ENCODE peak calls at places on chromosomes 4 and X, in eight cellular contexts. Q is CD4-positive, alpha-beta T cell; Y is adrenal gland; X is WERI-Rb-1; B is lower leg skin; D is HFF-Myc; G is MCF 10A; E is mucosa of descending colon. I is an unnamed sample.

GRCh38 chrX:53050841-53051240 is 2.3 kb downstream of the GPR173 start:
- DNase-seq in Q (no peak), Y (no peak), X (no peak), B (no peak), D (no peak), G (no peak), E (no peak), I (no peak)

GRCh38 chr4:168076989-168077725 is 15.2 kb upstream of the ANXA10 start:
- DNase-seq in Q (no peak), Y (peak; percentile 72), X (peak; percentile 75), B (no peak), D (peak; percentile 59), G (peak; percentile 76), E (peak; percentile 76), I (no peak)

GRCh38 chr4:12924728-12925320 is 559.3 kb downstream of the RAB28 start:
- DNase-seq in Q (no peak), Y (no peak), X (no peak), B (no peak), D (no peak), G (no peak), E (no peak), I (no peak)

GRCh38 chr4:39825741-39826231 is 127.8 kb downstream of the UBE2K start:
- DNase-seq in Q (no peak), Y (peak; percentile 35), X (no peak), B (no peak), D (no peak), G (peak; percentile 48), E (no peak), I (no peak)

GRCh38 chrX:38087594-38087993 is 81.2 kb downstream of the SYTL5 start:
- DNase-seq in Q (no peak), Y (no peak), X (no peak), B (no peak), D (no peak), G (no peak), E (no peak), I (no peak)

GRCh38 chr4:56681158-56681848 is at the start of gene HOPX:
- DNase-seq in Q (peak; percentile 11), Y (no peak), X (no peak), B (peak; percentile 88), D (no peak), G (peak; percentile 64), E (peak; percentile 26), I (no peak)

GRCh38 chr4:105835177-105835576 is 60.1 kb upstream of the NPNT start:
- DNase-seq in Q (no peak), Y (no peak), X (no peak), B (no peak), D (no peak), G (no peak), E (no peak), I (no peak)

GRCh38 chr4:21041708-21042107 is 341.4 kb downstream of the PACRGL start:
- DNase-seq in Q (no peak), Y (no peak), X (no peak), B (no peak), D (no peak), G (no peak), E (no peak), I (no peak)

GRCh38 chr4:76626686-76627465 is 191.8 kb downstream of the SHROOM3 start:
- DNase-seq in Q (no peak), Y (no peak), X (no peak), B (no peak), D (no peak), G (no peak), E (no peak), I (no peak)

GRCh38 chrX:117987376-117987775 is 129.2 kb downstream of the KLHL13 start:
- DNase-seq in Q (no peak), Y (no peak), X (no peak), B (no peak), D (no peak), G (no peak), E (no peak), I (no peak)

GRCh38 chr4:123408471-123409084 is 12.0 kb downstream of the SPRY1 start:
- DNase-seq in Q (no peak), Y (no peak), X (no peak), B (no peak), D (no peak), G (no peak), E (no peak), I (no peak)

DNA sequence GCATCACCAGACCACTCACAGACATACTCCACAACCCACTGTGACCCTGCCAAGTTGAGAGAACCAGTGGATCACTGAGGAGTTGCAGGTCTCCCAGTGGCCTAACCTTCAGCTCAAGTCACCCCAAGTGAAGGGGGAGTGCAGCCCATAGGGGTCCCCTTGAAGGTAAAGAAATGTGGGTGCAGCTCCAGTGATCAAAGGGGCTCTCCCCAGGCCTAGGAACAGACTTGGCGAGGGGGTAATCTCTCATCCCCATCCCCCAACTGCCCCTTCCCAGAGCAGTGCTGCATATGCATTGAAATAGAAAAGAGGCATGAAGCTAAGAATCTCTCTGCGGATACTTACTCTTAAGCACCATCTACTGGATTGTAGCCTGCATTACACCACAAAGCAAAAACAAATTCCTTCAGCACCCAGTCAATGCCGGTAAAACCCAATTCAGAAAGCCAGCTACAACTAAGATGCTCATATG is 27.0 kb downstream of the MAGEE1 start:
- DNase-seq in Q (no peak), Y (no peak), X (no peak), B (peak; percentile 61), D (no peak), G (peak; percentile 20), E (peak; percentile 2), I (no peak)
- TF ChIP-seq CTCF in Q (peak; percentile 53), Y (peak; percentile 51), X (peak; percentile 67), B (no peak), D (peak; percentile 26), G (peak; percentile 36), E (no peak), I (peak; percentile 26)

GRCh38 chrX:47751670-47752069 is 85.0 kb upstream of the ZNF81 start:
- DNase-seq in Q (no peak), Y (peak; percentile 49), X (peak; percentile 52), B (no peak), D (no peak), G (peak; percentile 45), E (peak; percentile 56), I (no peak)
- TF ChIP-seq CTCF in Q (no peak), Y (peak; percentile 35), X (peak; percentile 63), B (no peak), D (peak; percentile 32), G (peak; percentile 51), E (no peak), I (no peak)

DNA sequence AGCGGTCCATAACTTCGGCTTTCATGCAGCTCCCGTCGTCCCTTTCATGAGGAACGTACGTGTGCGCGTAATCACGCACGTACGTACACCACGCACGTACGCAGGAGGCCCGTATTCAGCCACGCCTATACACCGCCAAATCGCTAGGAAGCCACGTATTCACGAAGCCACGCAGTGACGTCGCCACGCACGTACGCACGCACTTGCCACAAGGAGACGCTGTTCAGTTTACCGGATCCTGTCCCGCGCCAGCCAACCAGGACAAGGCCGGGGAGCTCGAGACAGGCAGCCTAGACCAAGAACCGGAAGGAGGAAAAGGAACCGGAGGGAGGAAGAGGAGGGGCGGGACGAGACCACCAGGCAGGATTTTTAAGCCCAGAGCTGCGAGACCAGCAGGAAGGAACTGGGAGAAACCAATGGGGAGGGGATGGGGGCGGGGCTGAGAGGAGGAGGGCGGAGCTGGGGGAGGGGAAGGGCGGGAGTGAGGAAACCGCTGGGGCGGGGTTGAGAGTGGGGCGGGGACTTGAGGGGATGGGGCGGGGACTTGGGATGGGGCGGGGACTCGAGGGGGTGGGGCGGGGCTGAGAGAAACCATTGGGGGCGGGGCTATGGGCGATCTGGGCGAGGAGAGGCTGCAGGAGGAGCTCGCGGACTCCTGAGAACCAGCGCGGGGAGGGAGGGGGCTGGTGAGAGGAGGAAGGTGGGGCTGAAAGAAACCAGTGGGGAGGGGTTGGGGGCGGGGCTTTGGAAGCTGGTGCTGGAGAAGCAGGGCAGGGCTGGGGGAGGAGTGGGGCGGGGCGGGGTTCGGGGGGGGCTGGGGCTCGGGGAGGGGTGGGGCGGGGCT is at the start of gene EOLA2:
- DNase-seq in Q (peak; percentile 86), Y (peak; percentile 97), X (peak; percentile 92), B (peak; percentile 99), D (peak; percentile 94), G (peak; percentile 95), E (peak; percentile 95), I (peak; percentile 96)
- TF ChIP-seq CTCF in Q (peak; percentile 34), Y (peak; percentile 70), X (peak; percentile 64), B (no peak), D (peak; percentile 60), G (peak; percentile 13), E (peak; percentile 52), I (peak; percentile 36)

DNA sequence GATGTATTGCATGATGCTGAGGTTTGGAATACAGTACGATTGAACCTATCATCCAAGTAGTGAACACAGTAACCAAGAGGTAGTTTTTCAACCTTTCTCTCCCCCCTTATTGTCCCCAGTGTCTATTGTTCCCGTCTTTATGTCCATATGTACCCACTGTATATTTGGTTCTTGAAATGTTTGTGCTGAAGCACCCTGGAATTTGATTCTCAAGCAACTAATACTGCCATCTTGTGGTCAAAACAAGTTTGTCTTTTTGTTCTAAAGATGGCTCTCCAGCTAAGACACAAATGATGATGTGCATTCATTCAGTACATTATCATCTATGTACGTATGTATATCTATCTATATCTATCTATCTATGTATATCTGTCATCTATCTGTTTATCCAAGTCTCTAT is 33.5 kb upstream of the DCX start:
- DNase-seq in Q (no peak), Y (no peak), X (no peak), B (no peak), D (peak; percentile 2), G (peak; percentile 69), E (no peak), I (no peak)
- TF ChIP-seq CTCF in Q (peak; percentile 37), Y (peak; percentile 28), X (peak; percentile 46), B (no peak), D (peak; percentile 29), G (peak; percentile 54), E (no peak), I (peak; percentile 52)

GRCh38 chrX:65994519-65995501 is 45.1 kb downstream of the VSIG4 start:
- DNase-seq in Q (no peak), Y (no peak), X (no peak), B (no peak), D (no peak), G (no peak), E (no peak), I (no peak)

GRCh38 chrX:65993915-65994460 is 45.9 kb downstream of the VSIG4 start:
- DNase-seq in Q (no peak), Y (no peak), X (no peak), B (no peak), D (no peak), G (no peak), E (no peak), I (no peak)

GRCh38 chrX:65990702-65991101 is 49.2 kb downstream of the VSIG4 start:
- DNase-seq in Q (no peak), Y (no peak), X (no peak), B (no peak), D (no peak), G (no peak), E (no peak), I (no peak)

GRCh38 chrX:65997978-65998717 is 41.7 kb downstream of the VSIG4 start:
- DNase-seq in Q (no peak), Y (no peak), X (no peak), B (no peak), D (no peak), G (no peak), E (no peak), I (peak; percentile 80)

GRCh38 chrX:65993332-65993731 is 46.5 kb downstream of the VSIG4 start:
- DNase-seq in Q (no peak), Y (no peak), X (no peak), B (no peak), D (no peak), G (no peak), E (no peak), I (no peak)
- TF ChIP-seq CTCF in Q (no peak), Y (no peak), X (no peak), B (no peak), D (no peak), G (no peak), E (no peak), I (no peak)